ENCODE peak calls at places on chromosomes 4 and X, in eight cellular contexts. T is smooth muscle cell of the brain vasculature, H is C1 segment of cervical spinal cord, U is RPMI7951, Y is skeletal muscle cell, S is non-pigmented ciliary epithelial cell, A is transverse colon, X is NCI-H1417. Z is an unnamed sample.
A peak's percentile ranks its signal among the peaks of the same experiment; 100 is the strongest.

GRCh38 chr4:5945171-5945570 is 52.3 kb upstream of the CRMP1 start:
- DNase-seq in S (no peak), X (no peak), Y (no peak), U (no peak), H (no peak), A (no peak), T (no peak), Z (no peak)

GRCh38 chr4:141391293-141391692 is 170.6 kb downstream of the ZNF330 start:
- DNase-seq in H (no peak), S (no peak), T (no peak), X (no peak), A (no peak), Y (peak; percentile 22), U (no peak), Z (no peak)

GRCh38 chrX:352181-352580 is 33.6 kb upstream of the GTPBP6 start:
- DNase-seq in A (no peak), T (no peak), S (no peak), U (no peak), H (no peak), Y (no peak), X (no peak), Z (no peak)

GRCh38 chrX:109714340-109714958 is 18.6 kb downstream of the ACSL4 start:
- DNase-seq in H (no peak), U (peak; percentile 72), A (no peak), S (peak; percentile 63), T (no peak), Y (peak; percentile 43), X (no peak), Z (no peak)

GRCh38 chr4:172153694-172154093 is 340.5 kb downstream of the GALNTL6 start:
- DNase-seq in H (no peak), A (no peak), T (no peak), Y (no peak), X (no peak), U (no peak), S (no peak), Z (no peak)

GRCh38 chrX:154824638-154825037 is 9.8 kb downstream of the SMIM9 start:
- DNase-seq in T (no peak), A (no peak), H (no peak), S (no peak), Y (no peak), X (no peak), U (no peak), Z (no peak)

GRCh38 chr4:5784960-5785611 is 74.1 kb downstream of the EVC start:
- DNase-seq in A (no peak), Y (no peak), H (no peak), X (no peak), S (no peak), T (no peak), U (peak; percentile 43), Z (no peak)

GRCh38 chr4:70701271-70701670 is 12.9 kb downstream of the UTP3 start:
- DNase-seq in S (no peak), U (no peak), H (no peak), Y (no peak), X (no peak), A (no peak), T (no peak), Z (no peak)

GRCh38 chrX:20414066-20414465 is 147.4 kb upstream of the RPS6KA3 start:
- DNase-seq in U (no peak), T (no peak), A (no peak), S (no peak), H (no peak), Y (no peak), X (no peak), Z (no peak)

GRCh38 chr4:15755321-15755750 is 22.8 kb upstream of the CD38 start:
- DNase-seq in H (no peak), X (no peak), T (no peak), S (peak; percentile 40), Y (no peak), U (peak; percentile 43), A (no peak), Z (no peak)

GRCh38 chrX:48864210-48864609 is 28.8 kb upstream of the PCSK1N start:
- DNase-seq in A (no peak), Y (no peak), X (no peak), U (peak; percentile 88), T (no peak), H (no peak), S (peak; percentile 63), Z (no peak)

GRCh38 chr4:13705521-13706035 is 78.1 kb upstream of the BOD1L1 start:
- DNase-seq in S (no peak), T (no peak), U (peak; percentile 24), A (peak; percentile 61), H (no peak), Y (no peak), X (peak; percentile 60), Z (peak; percentile 4)

GRCh38 chr4:71411976-71412375 is 73.2 kb downstream of the SLC4A4 start:
- DNase-seq in H (no peak), U (no peak), S (no peak), Y (no peak), T (no peak), A (no peak), X (no peak), Z (no peak)

GRCh38 chr4:53490965-53491622 is 100.2 kb downstream of the LNX1 start:
- DNase-seq in X (no peak), H (no peak), U (peak; percentile 74), T (no peak), A (peak; percentile 30), Y (peak; percentile 84), S (peak; percentile 77), Z (no peak)

GRCh38 chr4:172985552-172985951 is 183.1 kb upstream of the GALNT7 start:
- DNase-seq in S (no peak), T (no peak), X (no peak), U (no peak), H (no peak), A (no peak), Y (no peak), Z (no peak)